ENCODE peak calls at places on chromosome 3, in six cellular contexts. U is K562, E is GM12878, X is HepG2, O is HL-60, H is H1. I is an unnamed sample.
A peak's percentile ranks its signal among the peaks of the same experiment; 100 is the strongest.

GRCh38 chr3:46706771-46707582 is 5.8 kb downstream of the TMIE start:
- DNase-seq in U (no peak), H (no peak), O (no peak), X (no peak), E (no peak), I (no peak)

GRCh38 chr3:27511724-27512422 is 27.7 kb upstream of the SLC4A7 start:
- DNase-seq in E (no peak), X (no peak), H (no peak), U (no peak), O (no peak), I (no peak)

GRCh38 chr3:55654123-55654787 is 167.1 kb upstream of the WNT5A start:
- DNase-seq in E (peak; percentile 73), U (no peak), O (no peak), H (no peak), X (no peak), I (no peak)

GRCh38 chr3:128374746-128375445 is 91.8 kb downstream of the DNAJB8 start:
- DNase-seq in H (no peak), X (no peak), O (no peak), E (no peak), U (no peak), I (no peak)

GRCh38 chr3:48372862-48373435 is 930 bp downstream of the FBXW12 start:
- DNase-seq in U (no peak), E (no peak), X (peak; percentile 12), O (no peak), H (no peak), I (peak; percentile 30)

GRCh38 chr3:66473637-66474036 is 27.2 kb downstream of the LRIG1 start:
- DNase-seq in O (no peak), U (no peak), X (no peak), H (no peak), E (no peak), I (no peak)

GRCh38 chr3:48423241-48423882 is 6.5 kb downstream of the PLXNB1 start:
- DNase-seq in X (no peak), U (no peak), H (no peak), O (no peak), E (no peak), I (no peak)

GRCh38 chr3:30273304-30274072 is 332.9 kb upstream of the TGFBR2 start:
- DNase-seq in H (no peak), X (no peak), E (no peak), O (no peak), U (no peak), I (peak; percentile 34)

GRCh38 chr3:134898315-134898714 is 103.3 kb downstream of the EPHB1 start:
- DNase-seq in U (no peak), O (no peak), E (no peak), H (no peak), X (no peak), I (no peak)

GRCh38 chr3:13853978-13854296 is 25.9 kb downstream of the WNT7A start:
- DNase-seq in E (no peak), U (no peak), H (no peak), O (no peak), X (no peak), I (no peak)

GRCh38 chr3:10289785-10290355 is 2.9 kb downstream of the GHRL start:
- DNase-seq in H (no peak), E (no peak), U (no peak), O (no peak), X (no peak), I (no peak)

GRCh38 chr3:127718244-127718915 is 45.6 kb downstream of the ABTB1 start:
- DNase-seq in H (no peak), E (no peak), X (no peak), U (no peak), O (no peak), I (no peak)

GRCh38 chr3:150449169-150449721 is 41.1 kb downstream of the TSC22D2 start:
- DNase-seq in H (no peak), E (no peak), U (peak; percentile 71), X (no peak), O (no peak), I (no peak)

GRCh38 chr3:12954891-12955650 is 113.7 kb upstream of the RPL32 start:
- DNase-seq in U (no peak), O (peak; percentile 87), H (no peak), E (no peak), X (no peak), I (peak; percentile 88)

GRCh38 chr3:25971736-25972135 is 181.8 kb downstream of the OXSM start:
- DNase-seq in U (no peak), E (no peak), H (no peak), X (no peak), O (no peak), I (no peak)

GRCh38 chr3:127405791-127406190 is 117.9 kb upstream of the PRR20G start:
- DNase-seq in X (no peak), H (no peak), E (no peak), U (no peak), O (no peak), I (no peak)

GRCh38 chr3:124268355-124268754 is 276.4 kb upstream of the ROPN1 start:
- DNase-seq in X (no peak), O (no peak), H (no peak), E (no peak), U (no peak), I (no peak)

GRCh38 chr3:59818033-59818936 is 768.5 kb upstream of the CFAP20DC start:
- DNase-seq in O (peak; percentile 23), E (no peak), H (no peak), U (peak; percentile 72), X (no peak), I (no peak)

GRCh38 chr3:28173831-28174230 is 67.6 kb upstream of the CMC1 start:
- DNase-seq in H (no peak), E (no peak), U (no peak), O (no peak), X (no peak), I (no peak)

GRCh38 chr3:45799586-45799985 is 3.2 kb upstream of the SLC6A20 start:
- DNase-seq in E (no peak), X (no peak), H (no peak), U (no peak), O (no peak), I (no peak)

GRCh38 chr3:134797080-134797801 is 2.2 kb downstream of the EPHB1 start:
- DNase-seq in H (no peak), E (no peak), U (no peak), O (no peak), X (no peak), I (peak; percentile 34)

GRCh38 chr3:55597638-55598037 is 110.5 kb upstream of the WNT5A start:
- DNase-seq in O (no peak), H (no peak), U (no peak), E (no peak), X (no peak), I (no peak)

GRCh38 chr3:171770689-171771620 is 39.3 kb downstream of the PLD1 start:
- DNase-seq in X (peak; percentile 68), U (peak; percentile 80), O (peak; percentile 15), H (no peak), E (peak; percentile 48), I (no peak)

GRCh38 chr3:160183375-160184076 is 41.7 kb upstream of the C3orf80 start:
- DNase-seq in H (no peak), E (no peak), U (no peak), O (no peak), X (no peak), I (peak; percentile 10)

GRCh38 chr3:53379898-53380297 is 32.6 kb upstream of the DCP1A start:
- DNase-seq in O (no peak), U (no peak), E (no peak), X (no peak), H (no peak), I (no peak)

GRCh38 chr3:53382106-53382505 is 34.8 kb upstream of the DCP1A start:
- DNase-seq in E (no peak), H (no peak), U (no peak), O (no peak), X (no peak), I (no peak)

DNA sequence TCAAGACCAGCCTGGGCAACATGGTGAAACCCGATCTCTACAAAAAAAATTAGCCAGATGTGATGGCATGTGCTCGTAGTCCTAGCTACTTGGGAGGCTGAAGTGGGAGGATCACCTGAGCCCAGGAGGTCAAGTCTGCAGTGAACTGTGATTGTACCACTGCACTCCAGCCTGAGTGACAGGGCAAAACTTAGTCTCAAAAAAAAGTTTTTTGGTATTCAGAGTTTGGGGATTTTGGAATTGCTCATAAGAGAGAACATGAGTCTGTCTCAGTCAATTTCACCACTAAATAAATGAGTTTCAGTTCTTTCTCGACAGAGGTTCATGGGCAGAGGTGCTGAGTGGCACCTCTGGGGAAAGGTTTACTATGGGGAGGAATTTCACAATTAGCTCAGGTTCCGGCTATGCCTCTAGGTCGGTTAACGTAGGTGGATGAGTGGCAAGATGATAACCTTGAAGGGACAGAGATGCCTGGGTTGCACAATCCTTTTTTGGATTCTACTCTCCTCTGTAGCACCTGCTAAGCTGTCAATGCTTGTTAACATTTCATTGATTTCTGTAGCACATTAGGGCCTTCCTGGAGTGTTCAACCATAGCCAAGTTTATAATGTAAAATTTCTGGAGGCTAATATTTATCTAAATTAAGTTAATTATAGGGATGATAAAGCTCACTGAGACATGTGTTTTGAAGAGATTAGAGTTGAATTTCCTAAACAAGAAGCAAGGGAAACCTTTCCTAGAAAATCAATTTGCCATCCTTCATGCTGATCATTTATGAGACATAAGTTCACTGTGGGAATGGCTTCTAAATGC is 37.3 kb upstream of the DCP1A start:
- DNase-seq in E (peak; percentile 33), X (no peak), U (no peak), O (no peak), H (no peak), I (peak; percentile 30)
- TF ChIP-seq GABPA in E (no peak), X (no peak), U (no peak), O (no peak), H (no peak), I (no peak)

GRCh38 chr3:98875535-98875934 is 26.0 kb downstream of the DCBLD2 start:
- DNase-seq in O (no peak), U (peak; percentile 76), E (no peak), X (peak; percentile 15), H (no peak), I (no peak)
- TF ChIP-seq GABPA in O (no peak), U (no peak), E (no peak), X (no peak), H (no peak), I (no peak)

GRCh38 chr3:6994081-6994668 is 133.3 kb downstream of the GRM7 start:
- DNase-seq in X (no peak), O (no peak), E (no peak), H (no peak), U (peak; percentile 1), I (peak; percentile 17)
- TF ChIP-seq GABPA in X (no peak), O (no peak), E (no peak), H (no peak), U (no peak), I (no peak)

DNA sequence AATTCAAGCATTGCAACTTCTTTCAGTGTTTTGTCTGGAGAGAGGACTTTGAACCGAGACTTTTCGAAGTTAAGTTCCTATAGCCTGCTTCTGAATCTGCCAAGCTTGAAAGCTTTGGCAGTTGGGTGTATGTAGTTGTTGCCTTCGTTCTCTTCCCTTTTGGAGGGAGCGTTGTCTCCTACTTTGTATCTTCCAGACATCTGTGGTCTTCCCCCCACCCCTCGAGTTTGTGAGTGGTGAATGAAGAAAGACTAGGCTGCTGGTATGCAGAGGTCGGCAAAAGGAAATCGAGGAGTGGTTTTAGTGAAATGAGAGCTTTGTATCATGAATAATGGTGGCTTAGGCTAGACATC is 1.3 kb downstream of the CTNNB1 start:
- DNase-seq in O (peak; percentile 90), E (no peak), H (no peak), X (peak; percentile 43), U (peak; percentile 77), I (no peak)
- TF ChIP-seq GABPA in O (no peak), E (no peak), H (no peak), X (no peak), U (no peak), I (no peak)